ENCODE peak calls at places on chromosomes 3 and 15, in five cellular contexts. N is aorta, S is kidney glomerular epithelial cell, Y is Peyer's patch, C is cardiac fibroblast. T is an unnamed sample.

GRCh38 chr15:74902295-74903075 is 4.2 kb downstream of the FAM219B start:
- DNase-seq in N (no peak), S (no peak), Y (no peak), C (no peak), T (no peak)

GRCh38 chr3:37862712-37863551 is 1.3 kb downstream of the CTDSPL start:
- DNase-seq in N (no peak), S (peak; percentile 47), Y (no peak), C (peak; percentile 56), T (no peak)

GRCh38 chr3:190387578-190388213 is at the start of gene CLDN16:
- DNase-seq in N (no peak), S (peak; percentile 75), Y (no peak), C (no peak), T (no peak)

GRCh38 chr3:12138044-12138443 is 20.7 kb downstream of the TIMP4 start:
- DNase-seq in N (no peak), S (no peak), Y (peak; percentile 62), C (peak; percentile 65), T (no peak)

GRCh38 chr3:41602121-41602520 is 359.8 kb downstream of the ULK4 start:
- DNase-seq in N (no peak), S (no peak), Y (no peak), C (no peak), T (no peak)

GRCh38 chr3:184739594-184740505 is 28.0 kb upstream of the MAGEF1 start:
- DNase-seq in N (no peak), S (no peak), Y (no peak), C (no peak), T (no peak)

GRCh38 chr3:56336023-56336422 is 132.2 kb downstream of the ERC2 start:
- DNase-seq in N (no peak), S (no peak), Y (no peak), C (no peak), T (no peak)

GRCh38 chr15:75227663-75228280 is 26.1 kb downstream of the C15orf39 start:
- DNase-seq in N (no peak), S (no peak), Y (no peak), C (no peak), T (no peak)

GRCh38 chr3:177597325-177598109 is 400.2 kb upstream of the TBL1XR1 start:
- DNase-seq in N (no peak), S (peak; percentile 84), Y (peak; percentile 62), C (peak; percentile 94), T (peak; percentile 84)

GRCh38 chr15:95087253-95087609 is 855.9 kb downstream of the MCTP2 start:
- DNase-seq in N (no peak), S (no peak), Y (no peak), C (peak; percentile 3), T (no peak)

GRCh38 chr15:81760686-81761085 is 285.1 kb downstream of the MEX3B start:
- DNase-seq in N (no peak), S (no peak), Y (no peak), C (no peak), T (no peak)

GRCh38 chr15:34337557-34338306 is at the start of gene SLC12A6:
- DNase-seq in N (peak; percentile 97), S (peak; percentile 91), Y (peak; percentile 96), C (peak; percentile 91), T (no peak)

GRCh38 chr3:159634414-159634813 is 354.2 kb upstream of the IL12A start:
- DNase-seq in N (no peak), S (peak; percentile 75), Y (no peak), C (no peak), T (no peak)

GRCh38 chr3:177618873-177619771 is 421.8 kb upstream of the TBL1XR1 start:
- DNase-seq in N (no peak), S (no peak), Y (no peak), C (peak; percentile 91), T (no peak)

GRCh38 chr15:43514241-43515057 is 3.0 kb upstream of the MAP1A start:
- DNase-seq in N (no peak), S (no peak), Y (no peak), C (peak; percentile 49), T (no peak)

GRCh38 chr15:48467801-48468200 is 136.6 kb downstream of the DUT start:
- DNase-seq in N (no peak), S (no peak), Y (no peak), C (no peak), T (no peak)

GRCh38 chr15:96720251-96720650 is 389.8 kb downstream of the NR2F2 start:
- DNase-seq in N (no peak), S (no peak), Y (no peak), C (no peak), T (no peak)

GRCh38 chr3:155495387-155495786 is 201.9 kb upstream of the STRIT1 start:
- DNase-seq in N (no peak), S (no peak), Y (no peak), C (no peak), T (no peak)

GRCh38 chr15:39238443-39238842 is 342.4 kb upstream of the THBS1 start:
- DNase-seq in N (no peak), S (no peak), Y (no peak), C (no peak), T (no peak)

GRCh38 chr15:74520407-74520806 is 20.6 kb upstream of the ARID3B start:
- DNase-seq in N (no peak), S (no peak), Y (peak; percentile 6), C (no peak), T (no peak)

GRCh38 chr3:47874913-47875312 is 72.0 kb downstream of the DHX30 start:
- DNase-seq in N (no peak), S (no peak), Y (no peak), C (no peak), T (no peak)

GRCh38 chr3:130537609-130538304 is 20.8 kb downstream of the COL6A6 start:
- DNase-seq in N (no peak), S (no peak), Y (no peak), C (peak; percentile 7), T (no peak)

GRCh38 chr3:156580986-156581385 is 26.1 kb upstream of the SSR3 start:
- DNase-seq in N (no peak), S (no peak), Y (no peak), C (no peak), T (no peak)

GRCh38 chr3:184618793-184619192 is 57.2 kb downstream of the EPHB3 start:
- DNase-seq in N (no peak), S (no peak), Y (no peak), C (no peak), T (no peak)

GRCh38 chr15:51171578-51171932 is 76.8 kb upstream of the TNFAIP8L3 start:
- DNase-seq in N (no peak), S (no peak), Y (no peak), C (no peak), T (no peak)

GRCh38 chr3:53740946-53741345 is 105.3 kb downstream of the CHDH start:
- DNase-seq in N (no peak), S (no peak), Y (no peak), C (no peak), T (no peak)

GRCh38 chr3:44992555-44993470 is 16.8 kb downstream of the EXOSC7 start:
- DNase-seq in N (no peak), S (no peak), Y (peak; percentile 55), C (peak; percentile 32), T (no peak)

GRCh38 chr3:134852893-134853351 is 57.9 kb downstream of the EPHB1 start:
- DNase-seq in N (no peak), S (no peak), Y (peak; percentile 66), C (no peak), T (no peak)

GRCh38 chr3:49535971-49536874 is 18.1 kb upstream of the BSN start:
- DNase-seq in N (peak; percentile 59), S (no peak), Y (no peak), C (no peak), T (no peak)

GRCh38 chr3:17901893-17902292 is 159.5 kb upstream of the TBC1D5 start:
- DNase-seq in N (no peak), S (no peak), Y (no peak), C (peak; percentile 4), T (no peak)

GRCh38 chr15:74319596-74320357 is 47.7 kb downstream of the CYP11A1 start:
- DNase-seq in N (no peak), S (no peak), Y (no peak), C (peak; percentile 26), T (no peak)

GRCh38 chr3:20075197-20075596 is 35.0 kb downstream of the KAT2B start:
- DNase-seq in N (no peak), S (no peak), Y (no peak), C (no peak), T (no peak)

GRCh38 chr3:186213946-186214345 is 105.1 kb upstream of the ETV5 start:
- DNase-seq in N (no peak), S (no peak), Y (no peak), C (no peak), T (no peak)

GRCh38 chr3:11379824-11380281 is 107.7 kb downstream of the ATG7 start:
- DNase-seq in N (no peak), S (no peak), Y (no peak), C (peak; percentile 26), T (no peak)

GRCh38 chr15:41855121-41855941 is 16.7 kb downstream of the PLA2G4B start:
- DNase-seq in N (no peak), S (no peak), Y (no peak), C (no peak), T (no peak)

T was measured in epithelial cell of proximal tubule.